ENCODE peak calls at places on chromosome 6, in ten cellular contexts. E, A, P, T, R, X, Q, V, G and K are unnamed samples.

GRCh38 chr6:140993515-140993914 is 1139.2 kb upstream of the GJE1 start:
- DNase-seq in E (no peak), A (no peak), P (no peak), T (no peak), R (no peak), X (no peak), Q (no peak), V (no peak), G (no peak), K (no peak)

GRCh38 chr6:116062496-116062895 is 1.8 kb upstream of the FRK start:
- DNase-seq in E (no peak), A (no peak), P (no peak), T (no peak), R (no peak), X (no peak), Q (no peak), V (no peak), G (no peak), K (no peak)

GRCh38 chr6:167047554-167047953 is 48.4 kb downstream of the CEP43 start:
- DNase-seq in E (no peak), A (no peak), P (peak; percentile 73), T (no peak), R (peak; percentile 53), X (no peak), Q (no peak), V (no peak), G (no peak), K (no peak)

GRCh38 chr6:124022641-124023040 is 219.0 kb downstream of the NKAIN2 start:
- DNase-seq in E (no peak), A (no peak), P (no peak), T (no peak), R (no peak), X (no peak), Q (no peak), V (no peak), G (no peak), K (no peak)

GRCh38 chr6:160393966-160394653 is 45.9 kb downstream of the SLC22A3 start:
- DNase-seq in E (no peak), A (no peak), P (no peak), T (peak; percentile 69), R (no peak), X (no peak), Q (no peak), V (peak; percentile 20), G (no peak), K (no peak)

GRCh38 chr6:32113386-32114352 is 4.5 kb upstream of the TNXB start:
- DNase-seq in E (peak; percentile 98), A (no peak), P (no peak), T (peak; percentile 66), R (no peak), X (peak; percentile 60), Q (peak; percentile 81), V (peak; percentile 70), G (peak; percentile 98), K (peak; percentile 81)

GRCh38 chr6:136783495-136784270 is 8.6 kb downstream of the MAP3K5 start:
- DNase-seq in E (no peak), A (no peak), P (no peak), T (no peak), R (no peak), X (peak; percentile 57), Q (no peak), V (no peak), G (no peak), K (no peak)

GRCh38 chr6:34383171-34383631 is 9.3 kb downstream of the NUDT3 start:
- DNase-seq in E (no peak), A (no peak), P (no peak), T (no peak), R (no peak), X (no peak), Q (peak; percentile 57), V (no peak), G (peak; percentile 74), K (no peak)

GRCh38 chr6:157651731-157652490 is 171.1 kb upstream of the SNX9 start:
- DNase-seq in E (no peak), A (no peak), P (no peak), T (no peak), R (no peak), X (no peak), Q (no peak), V (no peak), G (no peak), K (no peak)

GRCh38 chr6:149419696-149420404 is 19.8 kb downstream of the SUMO4 start:
- DNase-seq in E (no peak), A (no peak), P (no peak), T (no peak), R (no peak), X (no peak), Q (no peak), V (no peak), G (no peak), K (no peak)

GRCh38 chr6:15330174-15330934 is 84.5 kb downstream of the JARID2 start:
- DNase-seq in E (no peak), A (no peak), P (no peak), T (no peak), R (no peak), X (no peak), Q (no peak), V (no peak), G (peak; percentile 44), K (no peak)

GRCh38 chr6:5827061-5828037 is 179.4 kb downstream of the NRN1 start:
- DNase-seq in E (no peak), A (no peak), P (no peak), T (no peak), R (no peak), X (no peak), Q (no peak), V (no peak), G (no peak), K (no peak)

GRCh38 chr6:159594106-159594749 is 98.8 kb downstream of the SOD2 start:
- DNase-seq in E (peak; percentile 43), A (no peak), P (no peak), T (no peak), R (no peak), X (no peak), Q (no peak), V (no peak), G (peak; percentile 73), K (no peak)

GRCh38 chr6:83597511-83597910 is 85.2 kb downstream of the PRSS35 start:
- DNase-seq in E (no peak), A (no peak), P (no peak), T (no peak), R (no peak), X (no peak), Q (no peak), V (no peak), G (no peak), K (no peak)

GRCh38 chr6:37049990-37050853 is 44.8 kb downstream of the FGD2 start:
- DNase-seq in E (no peak), A (no peak), P (peak; percentile 75), T (no peak), R (peak; percentile 49), X (no peak), Q (no peak), V (no peak), G (no peak), K (no peak)

GRCh38 chr6:111941686-111942330 is 68.6 kb upstream of the FYN start:
- DNase-seq in E (no peak), A (no peak), P (no peak), T (no peak), R (no peak), X (no peak), Q (no peak), V (no peak), G (no peak), K (no peak)

GRCh38 chr6:107862383-107862782 is 38.3 kb upstream of the SCML4 start:
- DNase-seq in E (no peak), A (no peak), P (no peak), T (no peak), R (no peak), X (no peak), Q (no peak), V (no peak), G (no peak), K (no peak)

GRCh38 chr6:4319992-4320683 is 184.8 kb upstream of the ECI2 start:
- DNase-seq in E (no peak), A (no peak), P (no peak), T (peak; percentile 37), R (no peak), X (no peak), Q (no peak), V (no peak), G (peak; percentile 75), K (no peak)

GRCh38 chr6:148535976-148536375 is 193.3 kb downstream of the SASH1 start:
- DNase-seq in E (no peak), A (no peak), P (no peak), T (no peak), R (no peak), X (no peak), Q (no peak), V (no peak), G (peak; percentile 95), K (peak; percentile 97)

GRCh38 chr6:97215157-97215769 is 67.8 kb downstream of the MMS22L start:
- DNase-seq in E (peak; percentile 32), A (no peak), P (no peak), T (peak; percentile 35), R (no peak), X (peak; percentile 49), Q (peak; percentile 29), V (peak; percentile 34), G (peak; percentile 78), K (peak; percentile 37)

GRCh38 chr6:46015119-46015968 is at the start of gene CLIC5:
- DNase-seq in E (no peak), A (peak; percentile 11), P (peak; percentile 53), T (peak; percentile 71), R (no peak), X (no peak), Q (no peak), V (peak; percentile 43), G (no peak), K (no peak)

GRCh38 chr6:148528292-148528691 is 185.7 kb downstream of the SASH1 start:
- DNase-seq in E (no peak), A (no peak), P (no peak), T (no peak), R (no peak), X (no peak), Q (no peak), V (no peak), G (peak; percentile 38), K (no peak)

GRCh38 chr6:144471986-144472385 is 186.9 kb downstream of the UTRN start:
- DNase-seq in E (no peak), A (no peak), P (no peak), T (no peak), R (no peak), X (no peak), Q (no peak), V (no peak), G (peak; percentile 86), K (no peak)

GRCh38 chr6:130575971-130576370 is 210.2 kb downstream of the TMEM200A start:
- DNase-seq in E (no peak), A (no peak), P (peak; percentile 31), T (no peak), R (peak; percentile 17), X (no peak), Q (no peak), V (no peak), G (no peak), K (no peak)

GRCh38 chr6:21886601-21887091 is 293.1 kb downstream of the SOX4 start:
- DNase-seq in E (no peak), A (no peak), P (no peak), T (no peak), R (no peak), X (no peak), Q (no peak), V (no peak), G (peak; percentile 57), K (peak; percentile 25)